ENCODE peak calls at places on chromosomes 16 and 17, in seven cellular contexts. Z is AG04449; J is foreskin fibroblast; H is tibial artery; M is cerebellar nuclear complex; S is BJ; W is activated CD8-positive, alpha-beta memory T cell treated with anti-CD3 and anti-CD28 coated beads for 24 hours. U is an unnamed sample.

GRCh38 chr17:2053380-2054261 is 1.3 kb upstream of the HIC1 start:
- DNase-seq in Z (no peak), J (peak), H (no peak), M (no peak), S (no peak), W (peak), U (no peak)

GRCh38 chr17:71023631-71024030 is 854.3 kb downstream of the KCNJ2 start:
- DNase-seq in Z (no peak), J (no peak), H (no peak), M (no peak), S (no peak), W (no peak), U (no peak)

GRCh38 chr16:25066747-25067631 is 44.6 kb upstream of the LCMT1 start:
- DNase-seq in Z (no peak), J (peak), H (peak), M (peak), S (no peak), W (peak), U (no peak)

GRCh38 chr17:38449364-38449763 is 21.1 kb downstream of the ARHGAP23 start:
- DNase-seq in Z (no peak), J (peak), H (no peak), M (no peak), S (no peak), W (no peak), U (no peak)

GRCh38 chr16:87132361-87133014 is 184.7 kb downstream of the C16orf95 start:
- DNase-seq in Z (peak), J (peak), H (peak), M (no peak), S (peak), W (no peak), U (peak)

GRCh38 chr17:74842599-74843351 is 16.9 kb downstream of the GRIN2C start:
- DNase-seq in Z (no peak), J (peak), H (no peak), M (no peak), S (no peak), W (no peak), U (no peak)

GRCh38 chr17:8146381-8147140 is 5.6 kb downstream of the PER1 start:
- DNase-seq in Z (no peak), J (no peak), H (no peak), M (no peak), S (no peak), W (no peak), U (no peak)

GRCh38 chr17:8927395-8927794 is 38.1 kb downstream of the PIK3R5 start:
- DNase-seq in Z (no peak), J (no peak), H (no peak), M (no peak), S (no peak), W (no peak), U (no peak)

GRCh38 chr17:76445697-76446448 is 7.1 kb downstream of the UBE2O start:
- DNase-seq in Z (no peak), J (no peak), H (peak), M (no peak), S (no peak), W (no peak), U (no peak)

GRCh38 chr16:89143911-89144675 is 27.5 kb upstream of the CDH15 start:
- DNase-seq in Z (no peak), J (no peak), H (no peak), M (no peak), S (no peak), W (no peak), U (no peak)

GRCh38 chr17:63276376-63276775 is 169.7 kb downstream of the CYB561 start:
- DNase-seq in Z (no peak), J (no peak), H (no peak), M (no peak), S (no peak), W (no peak), U (no peak)

GRCh38 chr16:66843191-66843590 is 1.0 kb upstream of the CA7 start:
- DNase-seq in Z (no peak), J (no peak), H (no peak), M (no peak), S (no peak), W (peak), U (no peak)

GRCh38 chr16:27748868-27749546 is 199.1 kb downstream of the KATNIP start:
- DNase-seq in Z (peak), J (peak), H (no peak), M (no peak), S (peak), W (no peak), U (peak)

GRCh38 chr17:28193241-28193640 is 125.8 kb upstream of the TMEM97 start:
- DNase-seq in Z (no peak), J (no peak), H (peak), M (no peak), S (no peak), W (no peak), U (no peak)

GRCh38 chr16:86232496-86232895 is 277.8 kb upstream of the FOXF1 start:
- DNase-seq in Z (no peak), J (no peak), H (no peak), M (no peak), S (no peak), W (no peak), U (no peak)

GRCh38 chr17:31579265-31579664 is 187.8 kb downstream of the RAB11FIP4 start:
- DNase-seq in Z (no peak), J (peak), H (no peak), M (no peak), S (no peak), W (no peak), U (no peak)

GRCh38 chr16:77825196-77825595 is 36.8 kb downstream of the VAT1L start:
- DNase-seq in Z (no peak), J (no peak), H (no peak), M (no peak), S (no peak), W (no peak), U (no peak)

GRCh38 chr16:89193021-89193575 is 7.2 kb downstream of the SLC22A31 start:
- DNase-seq in Z (peak), J (peak), H (no peak), M (no peak), S (no peak), W (peak), U (peak)

GRCh38 chr17:62666061-62666800 is 38.8 kb downstream of the MRC2 start:
- DNase-seq in Z (no peak), J (no peak), H (peak), M (no peak), S (no peak), W (no peak), U (no peak)

GRCh38 chr16:66152841-66153525 is 213.5 kb upstream of the CDH5 start:
- DNase-seq in Z (peak), J (peak), H (no peak), M (no peak), S (peak), W (no peak), U (peak)

GRCh38 chr17:35433075-35433894 is 985 bp upstream of the SLFN12 start:
- DNase-seq in Z (peak), J (peak), H (peak), M (no peak), S (peak), W (peak), U (peak)

U was measured in AG09309.